ENCODE peak calls at places on chromosomes 7 and 10, in five cellular contexts. U, F, X, A and R are unnamed samples. For H3K27me3 and H3K4me1, the result is how much of the 10 kb centered on the place peaks cover.

GRCh38 chr7:93320856-93321255 is 88.7 kb downstream of the VPS50 start:
- DNase-seq in U (no peak), F (no peak), X (no peak), A (no peak), R (no peak)

GRCh38 chr7:107394301-107394700 is 75.6 kb upstream of the GPR22 start:
- DNase-seq in U (no peak), F (peak), X (no peak), A (no peak), R (no peak)

GRCh38 chr10:13813540-13813939 is 226.8 kb downstream of the PRPF18 start:
- DNase-seq in U (no peak), F (no peak), X (no peak), A (no peak), R (no peak)

GRCh38 chr10:124912052-124912435 is 29.9 kb upstream of the ZRANB1 start:
- DNase-seq in U (no peak), F (no peak), X (no peak), A (no peak), R (no peak)

GRCh38 chr10:93462371-93462770 is 19.8 kb downstream of the MYOF start:
- DNase-seq in U (no peak), F (peak), X (no peak), A (no peak), R (no peak)

GRCh38 chr7:94288091-94288490 is 106.6 kb upstream of the COL1A2 start:
- DNase-seq in U (no peak), F (no peak), X (no peak), A (peak), R (no peak)

GRCh38 chr10:119761106-119761505 is 35.3 kb downstream of the INPP5F start:
- DNase-seq in U (no peak), F (peak), X (no peak), A (peak), R (no peak)

GRCh38 chr10:46523881-46524470 is 32.5 kb downstream of the GPRIN2 start:
- DNase-seq in U (peak), F (peak), X (no peak), A (peak), R (peak)

GRCh38 chr10:43024942-43025700 is 51.7 kb upstream of the RET start:
- DNase-seq in U (no peak), F (no peak), X (no peak), A (no peak), R (no peak)

GRCh38 chr7:111196655-111197054 is 105.7 kb downstream of the LRRN3 start:
- DNase-seq in U (no peak), F (no peak), X (no peak), A (no peak), R (no peak)

GRCh38 chr7:132112111-132112510 is 464.2 kb downstream of the PLXNA4 start:
- DNase-seq in U (no peak), F (no peak), X (no peak), A (no peak), R (no peak)

GRCh38 chr10:1923998-1924397 is 186.7 kb upstream of the ADARB2 start:
- DNase-seq in U (no peak), F (no peak), X (no peak), A (no peak), R (no peak)

GRCh38 chr10:1920127-1920526 is 182.8 kb upstream of the ADARB2 start:
- DNase-seq in U (no peak), F (no peak), X (no peak), A (no peak), R (no peak)

GRCh38 chr10:1923586-1923985 is 186.3 kb upstream of the ADARB2 start:
- DNase-seq in U (no peak), F (no peak), X (no peak), A (no peak), R (no peak)
- H3K27me3 ChIP-seq in U (under half), F (under half), X (under half), A (under half), R (under half)

GRCh38 chr7:73828107-73828803 is 2.5 kb upstream of the CLDN4 start:
- DNase-seq in U (no peak), F (peak), X (no peak), A (peak), R (no peak)
- H3K4me1 ChIP-seq in U (under half), F (under half), X (under half), A (under half), R (under half)

DNA sequence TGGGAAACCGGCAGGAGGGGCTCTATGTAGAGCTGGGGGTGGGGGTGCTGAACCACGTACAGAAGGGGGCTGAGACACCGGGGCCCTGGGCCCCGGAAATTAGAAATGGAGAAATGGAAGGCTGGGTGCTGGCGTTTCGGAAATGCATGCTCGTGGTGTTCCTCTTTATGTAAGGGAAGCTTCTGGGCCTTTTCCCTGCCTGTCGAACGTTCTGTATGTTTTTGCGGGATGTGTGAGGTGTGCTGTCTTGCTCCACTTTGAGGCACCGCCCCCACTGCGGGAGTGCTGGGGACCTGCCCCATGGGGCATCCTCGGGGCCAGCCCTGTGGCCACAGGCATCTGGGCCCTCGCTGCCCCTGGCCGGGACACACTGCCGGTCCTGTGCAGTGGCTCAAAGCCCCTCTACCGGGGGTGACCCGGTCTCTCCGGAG is 1.7 kb upstream of the VENTX start:
- DNase-seq in U (no peak), F (no peak), X (no peak), A (no peak), R (no peak)
- H3K27me3 ChIP-seq in U (half or more), F (half or more), X (half or more), A (half or more), R (half or more)

DNA sequence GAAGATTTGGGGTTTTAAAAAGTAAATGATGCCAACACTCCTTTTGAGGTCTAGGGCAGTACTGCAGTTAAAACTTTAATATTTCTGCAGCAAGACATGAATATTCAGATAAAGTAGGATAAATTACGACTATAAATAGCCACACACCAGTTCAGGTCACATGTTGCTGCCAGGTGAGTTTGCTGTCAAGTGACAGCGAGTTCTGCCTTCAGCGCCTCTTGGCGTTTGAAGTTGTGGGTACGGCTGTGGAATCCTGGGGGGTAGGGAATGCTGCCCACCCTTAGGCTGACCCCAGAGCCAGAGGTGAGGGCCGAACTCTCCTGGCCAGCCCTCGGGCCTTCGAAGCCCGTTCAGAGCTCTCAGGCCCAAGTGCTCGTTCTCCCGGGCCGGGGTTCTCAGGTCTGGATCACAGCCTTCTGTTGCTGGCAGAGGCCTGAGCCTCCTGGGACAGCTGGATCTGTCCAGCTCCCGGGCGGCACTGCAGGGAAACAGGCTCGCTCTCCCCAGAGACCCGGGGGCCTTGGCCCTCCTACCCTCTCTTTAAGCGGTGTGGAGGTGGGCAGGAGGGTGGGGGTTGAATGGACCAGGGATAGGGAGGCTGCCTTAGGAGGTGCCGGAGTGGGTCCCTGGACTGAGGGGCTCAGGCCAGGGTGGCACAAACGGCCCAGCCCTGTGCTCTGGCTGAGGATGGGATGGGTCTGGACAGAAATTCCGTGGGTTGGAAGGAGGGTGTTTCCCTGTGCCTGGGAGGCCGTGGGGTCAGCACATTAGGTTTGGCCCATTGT is 5.4 kb downstream of the BRI3 start:
- DNase-seq in U (no peak), F (peak), X (no peak), A (no peak), R (no peak)
- H3K4me1 ChIP-seq in U (half or more), F (under half), X (under half), A (under half), R (under half)

DNA sequence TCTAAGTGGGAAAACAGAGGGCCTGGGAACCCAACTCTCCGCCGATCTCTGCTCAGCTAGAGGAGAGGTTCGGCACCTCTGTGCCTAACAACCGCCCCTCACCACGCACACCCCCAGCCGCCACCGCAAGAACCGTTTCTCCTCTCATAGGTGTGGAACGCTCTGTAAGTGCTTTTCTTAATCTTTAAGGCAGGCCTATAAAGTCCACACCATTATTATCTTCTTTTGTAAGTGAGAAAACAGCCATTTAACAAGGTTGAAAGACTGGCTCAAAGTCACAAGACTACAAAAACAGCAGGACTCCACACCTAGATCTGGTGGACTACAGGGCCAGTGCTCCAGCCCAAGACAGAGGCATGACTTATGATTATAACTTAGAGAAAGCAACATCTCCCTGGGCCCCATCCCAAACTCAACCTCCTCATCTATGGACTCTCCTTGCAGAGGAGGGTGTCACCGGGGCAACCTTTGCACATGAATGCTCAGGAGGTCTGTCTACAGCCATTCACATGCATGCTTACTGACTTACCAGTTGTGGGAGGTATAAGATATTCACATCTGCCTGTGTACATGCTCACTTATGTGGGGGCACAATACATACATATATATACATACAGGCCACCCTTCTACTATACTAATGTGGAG is 7.9 kb upstream of the NKX2-3 start:
- DNase-seq in U (no peak), F (no peak), X (no peak), A (no peak), R (no peak)
- H3K27me3 ChIP-seq in U (half or more), F (half or more), X (half or more), A (half or more), R (half or more)

DNA sequence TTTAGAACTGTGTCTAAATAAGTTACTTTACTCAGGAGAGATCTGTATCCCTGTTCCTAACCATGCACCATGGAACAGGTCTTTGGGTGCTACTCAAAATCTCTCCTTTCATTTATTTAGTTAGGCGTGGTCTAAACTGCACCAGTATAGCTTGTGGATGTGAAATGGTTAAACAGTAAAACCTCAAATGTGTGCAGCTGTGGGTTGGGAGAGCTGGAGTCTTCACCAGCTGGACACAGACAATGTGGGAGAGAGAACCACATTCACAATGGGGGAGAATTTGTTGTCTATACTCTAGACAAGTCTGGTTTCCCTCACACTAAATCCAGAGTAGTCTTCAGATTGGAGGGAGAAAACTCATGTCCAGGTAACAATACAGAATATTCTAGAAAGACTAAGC is 31.2 kb upstream of the IKZF1 start:
- DNase-seq in U (no peak), F (no peak), X (no peak), A (no peak), R (no peak)
- H3K4me1 ChIP-seq in U (under half), F (under half), X (under half), A (under half), R (under half)

DNA sequence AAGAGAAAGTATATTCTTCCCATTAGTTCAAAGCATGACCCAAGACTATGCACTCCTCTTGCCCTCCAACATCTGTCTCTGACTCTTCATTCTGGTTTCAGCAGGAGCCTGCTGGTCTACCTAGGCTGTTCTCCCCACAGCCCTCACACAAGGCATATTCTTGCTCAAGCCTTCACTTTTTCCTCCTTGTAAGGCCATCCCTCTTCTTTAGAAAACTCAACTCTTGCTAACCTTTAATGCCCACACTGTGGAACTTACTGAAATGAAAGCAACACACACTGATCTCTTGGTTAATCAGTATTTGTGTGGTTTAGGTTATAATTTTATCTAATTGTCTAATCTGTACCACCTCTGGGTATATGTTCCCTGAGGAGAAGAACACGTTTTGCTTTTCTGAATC is 75.8 kb downstream of the PRKCQ start:
- DNase-seq in U (no peak), F (no peak), X (no peak), A (no peak), R (no peak)
- H3K27me3 ChIP-seq in U (under half), F (under half), X (under half), A (under half), R (under half)

GRCh38 chr10:96585726-96586418 is 940 bp downstream of the TM9SF3 start:
- DNase-seq in U (no peak), F (peak), X (no peak), A (peak), R (no peak)

GRCh38 chr10:96587255-96588059 is 645 bp upstream of the TM9SF3 start:
- DNase-seq in U (no peak), F (peak), X (no peak), A (peak), R (peak)

GRCh38 chr10:96584474-96584873 is 2.3 kb downstream of the TM9SF3 start:
- DNase-seq in U (no peak), F (no peak), X (no peak), A (no peak), R (no peak)

GRCh38 chr10:96586419-96587254 is at the start of gene TM9SF3:
- DNase-seq in U (peak), F (peak), X (peak), A (peak), R (peak)

GRCh38 chr10:96584035-96584434 is 2.8 kb downstream of the TM9SF3 start:
- DNase-seq in U (no peak), F (no peak), X (no peak), A (no peak), R (no peak)
- H3K4me1 ChIP-seq in U (half or more), F (under half), X (under half), A (under half), R (under half)